ENCODE peak calls at places on chromosomes 11 and 22, in nine cellular contexts. One of them, this sample, is unnamed.

GRCh38 chr11:15826826-15827225 is 529.5 kb downstream of the SOX6 start:
- DNase-seq in tibial nerve: no peak
- DNase-seq in H9: peak; percentile 84
- DNase-seq in fibroblast of pulmonary artery: peak; percentile 52
- DNase-seq in osteoblast: no peak
- DNase-seq in pancreas: peak; percentile 49
- DNase-seq in foreskin keratinocyte: no peak
- DNase-seq in D721Med: peak; percentile 26
- DNase-seq in AG09319: no peak
- DNase-seq in this sample: peak; percentile 74

GRCh38 chr11:76322593-76323341 is 58.2 kb downstream of the THAP12 start:
- DNase-seq in D721Med: no peak
- DNase-seq in AG09319: no peak
- DNase-seq in foreskin keratinocyte: no peak
- DNase-seq in pancreas: no peak
- DNase-seq in fibroblast of pulmonary artery: no peak
- DNase-seq in tibial nerve: no peak
- DNase-seq in osteoblast: no peak
- DNase-seq in H9: no peak
- DNase-seq in this sample: no peak

GRCh38 chr11:73361953-73362776 is 14.0 kb upstream of the RELT start:
- DNase-seq in pancreas: no peak
- DNase-seq in H9: peak; percentile 97
- DNase-seq in osteoblast: no peak
- DNase-seq in fibroblast of pulmonary artery: no peak
- DNase-seq in AG09319: no peak
- DNase-seq in tibial nerve: no peak
- DNase-seq in foreskin keratinocyte: no peak
- DNase-seq in D721Med: no peak
- DNase-seq in this sample: no peak

GRCh38 chr11:40882301-40882700 is 577.2 kb downstream of the LRRC4C start:
- DNase-seq in D721Med: no peak
- DNase-seq in tibial nerve: no peak
- DNase-seq in H9: no peak
- DNase-seq in pancreas: no peak
- DNase-seq in foreskin keratinocyte: no peak
- DNase-seq in fibroblast of pulmonary artery: no peak
- DNase-seq in AG09319: no peak
- DNase-seq in osteoblast: no peak
- DNase-seq in this sample: no peak

GRCh38 chr11:124817036-124817435 is 16.8 kb upstream of the MSANTD2 start:
- DNase-seq in osteoblast: peak; percentile 31
- DNase-seq in tibial nerve: no peak
- DNase-seq in pancreas: no peak
- DNase-seq in H9: no peak
- DNase-seq in foreskin keratinocyte: no peak
- DNase-seq in D721Med: no peak
- DNase-seq in fibroblast of pulmonary artery: no peak
- DNase-seq in AG09319: no peak
- DNase-seq in this sample: no peak

GRCh38 chr11:2116680-2117079 is 22.5 kb downstream of the IGF2 start:
- DNase-seq in osteoblast: peak; percentile 25
- DNase-seq in AG09319: no peak
- DNase-seq in fibroblast of pulmonary artery: no peak
- DNase-seq in foreskin keratinocyte: no peak
- DNase-seq in pancreas: no peak
- DNase-seq in H9: no peak
- DNase-seq in D721Med: no peak
- DNase-seq in tibial nerve: no peak
- DNase-seq in this sample: no peak

GRCh38 chr11:23201936-23202522 is 341.8 kb upstream of the CCDC179 start:
- DNase-seq in tibial nerve: no peak
- DNase-seq in pancreas: no peak
- DNase-seq in AG09319: no peak
- DNase-seq in osteoblast: no peak
- DNase-seq in foreskin keratinocyte: no peak
- DNase-seq in fibroblast of pulmonary artery: peak; percentile 7
- DNase-seq in D721Med: no peak
- DNase-seq in H9: no peak
- DNase-seq in this sample: no peak

GRCh38 chr11:130448416-130449068 is at the start of gene ADAMTS15:
- DNase-seq in pancreas: peak; percentile 73
- DNase-seq in AG09319: peak; percentile 82
- DNase-seq in foreskin keratinocyte: peak; percentile 73
- DNase-seq in H9: peak; percentile 97
- DNase-seq in fibroblast of pulmonary artery: peak; percentile 90
- DNase-seq in D721Med: no peak
- DNase-seq in osteoblast: peak; percentile 97
- DNase-seq in tibial nerve: peak; percentile 66
- DNase-seq in this sample: peak; percentile 75

GRCh38 chr11:86558219-86558618 is 114.2 kb downstream of the ME3 start:
- DNase-seq in foreskin keratinocyte: no peak
- DNase-seq in fibroblast of pulmonary artery: peak; percentile 82
- DNase-seq in tibial nerve: no peak
- DNase-seq in D721Med: no peak
- DNase-seq in H9: no peak
- DNase-seq in pancreas: no peak
- DNase-seq in AG09319: peak; percentile 15
- DNase-seq in osteoblast: peak; percentile 50
- DNase-seq in this sample: no peak

GRCh38 chr11:120011836-120012235 is 126.1 kb downstream of the TRIM29 start:
- DNase-seq in tibial nerve: no peak
- DNase-seq in osteoblast: no peak
- DNase-seq in AG09319: no peak
- DNase-seq in pancreas: no peak
- DNase-seq in foreskin keratinocyte: no peak
- DNase-seq in H9: no peak
- DNase-seq in fibroblast of pulmonary artery: no peak
- DNase-seq in D721Med: no peak
- DNase-seq in this sample: no peak

GRCh38 chr22:35065796-35066218 is at the start of gene ISX:
- DNase-seq in osteoblast: no peak
- DNase-seq in fibroblast of pulmonary artery: no peak
- DNase-seq in H9: no peak
- DNase-seq in foreskin keratinocyte: no peak
- DNase-seq in AG09319: no peak
- DNase-seq in D721Med: no peak
- DNase-seq in pancreas: no peak
- DNase-seq in tibial nerve: no peak
- DNase-seq in this sample: no peak

GRCh38 chr11:72975778-72976520 is 161.7 kb downstream of the ATG16L2 start:
- DNase-seq in fibroblast of pulmonary artery: peak; percentile 91
- DNase-seq in AG09319: peak; percentile 83
- DNase-seq in pancreas: no peak
- DNase-seq in osteoblast: peak; percentile 68
- DNase-seq in foreskin keratinocyte: peak; percentile 65
- DNase-seq in D721Med: no peak
- DNase-seq in H9: no peak
- DNase-seq in tibial nerve: no peak
- DNase-seq in this sample: no peak

GRCh38 chr22:44999687-45000086 is 10.1 kb downstream of the PHF21B start:
- DNase-seq in AG09319: no peak
- DNase-seq in tibial nerve: no peak
- DNase-seq in fibroblast of pulmonary artery: no peak
- DNase-seq in D721Med: no peak
- DNase-seq in pancreas: no peak
- DNase-seq in H9: no peak
- DNase-seq in osteoblast: no peak
- DNase-seq in foreskin keratinocyte: no peak
- DNase-seq in this sample: no peak

GRCh38 chr11:17256512-17256911 is 20.0 kb upstream of the NUCB2 start:
- DNase-seq in osteoblast: peak; percentile 89
- DNase-seq in pancreas: no peak
- DNase-seq in D721Med: no peak
- DNase-seq in foreskin keratinocyte: peak; percentile 85
- DNase-seq in AG09319: peak; percentile 94
- DNase-seq in tibial nerve: no peak
- DNase-seq in fibroblast of pulmonary artery: peak; percentile 98
- DNase-seq in H9: no peak
- DNase-seq in this sample: no peak

GRCh38 chr11:122275513-122275912 is 159.5 kb upstream of the BLID start:
- DNase-seq in pancreas: no peak
- DNase-seq in osteoblast: no peak
- DNase-seq in D721Med: no peak
- DNase-seq in tibial nerve: no peak
- DNase-seq in AG09319: no peak
- DNase-seq in H9: no peak
- DNase-seq in foreskin keratinocyte: no peak
- DNase-seq in fibroblast of pulmonary artery: no peak
- DNase-seq in this sample: no peak

GRCh38 chr11:13207270-13207664 is 70.3 kb upstream of the BMAL1 start:
- DNase-seq in AG09319: no peak
- DNase-seq in osteoblast: no peak
- DNase-seq in fibroblast of pulmonary artery: no peak
- DNase-seq in H9: no peak
- DNase-seq in pancreas: no peak
- DNase-seq in tibial nerve: no peak
- DNase-seq in D721Med: no peak
- DNase-seq in foreskin keratinocyte: no peak
- DNase-seq in this sample: no peak

GRCh38 chr22:40462195-40462988 is 92.0 kb downstream of the SGSM3 start:
- DNase-seq in H9: no peak
- DNase-seq in D721Med: no peak
- DNase-seq in tibial nerve: no peak
- DNase-seq in osteoblast: no peak
- DNase-seq in fibroblast of pulmonary artery: no peak
- DNase-seq in AG09319: no peak
- DNase-seq in pancreas: no peak
- DNase-seq in foreskin keratinocyte: no peak
- DNase-seq in this sample: no peak

GRCh38 chr22:35955546-35955945 is 73.1 kb downstream of the RBFOX2 start:
- DNase-seq in H9: no peak
- DNase-seq in foreskin keratinocyte: no peak
- DNase-seq in tibial nerve: no peak
- DNase-seq in osteoblast: no peak
- DNase-seq in pancreas: no peak
- DNase-seq in fibroblast of pulmonary artery: no peak
- DNase-seq in AG09319: no peak
- DNase-seq in D721Med: no peak
- DNase-seq in this sample: no peak

DNA sequence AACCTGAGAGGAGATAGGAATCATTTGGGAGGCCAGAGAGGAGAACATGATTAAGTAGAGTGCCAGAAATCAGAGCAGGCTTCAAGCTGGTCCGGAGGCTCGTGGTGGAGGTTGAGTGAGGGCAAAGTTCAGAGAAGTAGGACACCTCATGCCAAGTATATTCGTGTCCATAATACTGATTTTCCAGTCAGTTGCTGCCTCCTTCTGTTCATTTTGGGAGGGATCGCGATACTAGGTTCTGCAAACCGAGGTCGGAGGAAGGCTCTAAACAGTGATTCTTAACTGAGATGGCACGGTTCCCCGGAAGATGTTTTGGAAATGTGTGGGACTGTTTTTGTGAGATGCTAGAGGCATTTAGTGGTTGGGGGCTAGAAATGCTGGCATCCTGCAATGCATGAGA is 13.6 kb upstream of the CD3E start:
- DNase-seq in pancreas: no peak
- DNase-seq in H9: peak; percentile 45
- DNase-seq in foreskin keratinocyte: no peak
- DNase-seq in D721Med: no peak
- DNase-seq in fibroblast of pulmonary artery: peak; percentile 45
- DNase-seq in AG09319: no peak
- DNase-seq in osteoblast: no peak
- DNase-seq in tibial nerve: no peak
- DNase-seq in this sample: peak; percentile 50
- TF ChIP-seq CTCF in pancreas: peak; percentile 32
- TF ChIP-seq CTCF in H9: peak; percentile 63
- TF ChIP-seq CTCF in foreskin keratinocyte: peak; percentile 82
- TF ChIP-seq CTCF in D721Med: peak; percentile 29
- TF ChIP-seq CTCF in fibroblast of pulmonary artery: peak; percentile 42
- TF ChIP-seq CTCF in AG09319: no peak
- TF ChIP-seq CTCF in osteoblast: peak; percentile 29
- TF ChIP-seq CTCF in tibial nerve: peak; percentile 37
- TF ChIP-seq CTCF in this sample: peak; percentile 12

GRCh38 chr11:64250406-64250874 is 890 bp upstream of the PLCB3 start:
- DNase-seq in fibroblast of pulmonary artery: no peak
- DNase-seq in tibial nerve: no peak
- DNase-seq in osteoblast: no peak
- DNase-seq in AG09319: no peak
- DNase-seq in foreskin keratinocyte: no peak
- DNase-seq in D721Med: no peak
- DNase-seq in pancreas: no peak
- DNase-seq in H9: no peak
- DNase-seq in this sample: no peak
- TF ChIP-seq CTCF in fibroblast of pulmonary artery: no peak
- TF ChIP-seq CTCF in tibial nerve: no peak
- TF ChIP-seq CTCF in osteoblast: no peak
- TF ChIP-seq CTCF in AG09319: no peak
- TF ChIP-seq CTCF in foreskin keratinocyte: no peak
- TF ChIP-seq CTCF in D721Med: no peak
- TF ChIP-seq CTCF in pancreas: no peak
- TF ChIP-seq CTCF in H9: no peak
- TF ChIP-seq CTCF in this sample: no peak

GRCh38 chr11:47147250-47147649 is 29.4 kb downstream of the ARFGAP2 start:
- DNase-seq in osteoblast: no peak
- DNase-seq in AG09319: no peak
- DNase-seq in foreskin keratinocyte: no peak
- DNase-seq in D721Med: no peak
- DNase-seq in pancreas: no peak
- DNase-seq in fibroblast of pulmonary artery: no peak
- DNase-seq in tibial nerve: no peak
- DNase-seq in H9: no peak
- DNase-seq in this sample: no peak

GRCh38 chr11:47144541-47144940 is 32.1 kb downstream of the ARFGAP2 start:
- DNase-seq in pancreas: no peak
- DNase-seq in D721Med: no peak
- DNase-seq in tibial nerve: no peak
- DNase-seq in AG09319: no peak
- DNase-seq in H9: no peak
- DNase-seq in foreskin keratinocyte: no peak
- DNase-seq in osteoblast: no peak
- DNase-seq in fibroblast of pulmonary artery: no peak
- DNase-seq in this sample: no peak

GRCh38 chr11:47148274-47148673 is 28.4 kb downstream of the ARFGAP2 start:
- DNase-seq in fibroblast of pulmonary artery: no peak
- DNase-seq in foreskin keratinocyte: no peak
- DNase-seq in pancreas: no peak
- DNase-seq in osteoblast: no peak
- DNase-seq in D721Med: no peak
- DNase-seq in AG09319: no peak
- DNase-seq in H9: no peak
- DNase-seq in tibial nerve: no peak
- DNase-seq in this sample: no peak

GRCh38 chr11:47139878-47140277 is 36.8 kb downstream of the ARFGAP2 start:
- DNase-seq in foreskin keratinocyte: no peak
- DNase-seq in pancreas: no peak
- DNase-seq in tibial nerve: no peak
- DNase-seq in AG09319: no peak
- DNase-seq in fibroblast of pulmonary artery: no peak
- DNase-seq in H9: no peak
- DNase-seq in osteoblast: no peak
- DNase-seq in D721Med: no peak
- DNase-seq in this sample: no peak

GRCh38 chr11:47143322-47143721 is 33.4 kb downstream of the ARFGAP2 start:
- DNase-seq in D721Med: no peak
- DNase-seq in AG09319: peak; percentile 70
- DNase-seq in fibroblast of pulmonary artery: peak; percentile 68
- DNase-seq in pancreas: no peak
- DNase-seq in tibial nerve: peak; percentile 46
- DNase-seq in H9: no peak
- DNase-seq in osteoblast: no peak
- DNase-seq in foreskin keratinocyte: peak; percentile 66
- DNase-seq in this sample: no peak
- TF ChIP-seq CTCF in D721Med: no peak
- TF ChIP-seq CTCF in AG09319: no peak
- TF ChIP-seq CTCF in fibroblast of pulmonary artery: no peak
- TF ChIP-seq CTCF in pancreas: no peak
- TF ChIP-seq CTCF in tibial nerve: no peak
- TF ChIP-seq CTCF in H9: no peak
- TF ChIP-seq CTCF in osteoblast: no peak
- TF ChIP-seq CTCF in foreskin keratinocyte: no peak
- TF ChIP-seq CTCF in this sample: no peak

GRCh38 chr11:87878373-87878779 is 296.9 kb downstream of the RAB38 start:
- DNase-seq in H9: no peak
- DNase-seq in fibroblast of pulmonary artery: peak; percentile 73
- DNase-seq in osteoblast: no peak
- DNase-seq in pancreas: no peak
- DNase-seq in D721Med: no peak
- DNase-seq in AG09319: peak; percentile 19
- DNase-seq in foreskin keratinocyte: peak; percentile 8
- DNase-seq in tibial nerve: no peak
- DNase-seq in this sample: peak; percentile 15
- TF ChIP-seq CTCF in H9: peak; percentile 67
- TF ChIP-seq CTCF in fibroblast of pulmonary artery: peak; percentile 72
- TF ChIP-seq CTCF in osteoblast: peak; percentile 54
- TF ChIP-seq CTCF in pancreas: no peak
- TF ChIP-seq CTCF in D721Med: peak; percentile 65
- TF ChIP-seq CTCF in AG09319: peak; percentile 63
- TF ChIP-seq CTCF in foreskin keratinocyte: peak; percentile 72
- TF ChIP-seq CTCF in tibial nerve: peak; percentile 43
- TF ChIP-seq CTCF in this sample: no peak

This sample was measured in Calu3.